ENCODE peak calls at places on chromosomes 5 and 9, in nine cellular contexts. F is tibial artery; Q is mesenteric fat pad; O is activated CD4-positive, alpha-beta T cell treated with anti-CD3 and anti-CD28 coated beads for 48 hours; H is aorta; P is effector memory CD4-positive, alpha-beta T cell; K is activated CD4-positive, CD25-positive, alpha-beta regulatory T cell; A is AG08396; L is naive thymus-derived CD8-positive, alpha-beta T cell. M is an unnamed sample.

GRCh38 chr5:58273705-58274104 is 186.2 kb downstream of the PLK2 start:
- DNase-seq in K (no peak), H (no peak), P (no peak), L (no peak), Q (no peak), A (no peak), O (no peak), F (no peak), M (no peak)

GRCh38 chr5:77129386-77129785 is 42.3 kb upstream of the ZBED3 start:
- DNase-seq in A (no peak), F (no peak), K (no peak), O (peak), P (no peak), L (no peak), Q (no peak), H (no peak), M (no peak)

GRCh38 chr9:133954862-133955529 is 37.1 kb downstream of the VAV2 start:
- DNase-seq in P (no peak), F (no peak), O (peak), A (no peak), H (peak), L (no peak), Q (no peak), K (no peak), M (no peak)

GRCh38 chr5:39943811-39944210 is 519.0 kb upstream of the DAB2 start:
- DNase-seq in K (no peak), O (no peak), Q (no peak), L (no peak), F (no peak), A (no peak), P (no peak), H (no peak), M (no peak)

GRCh38 chr5:172245823-172246222 is 37.7 kb downstream of the UBTD2 start:
- DNase-seq in P (no peak), H (no peak), K (no peak), L (no peak), O (no peak), Q (no peak), F (no peak), A (no peak), M (no peak)

GRCh38 chr9:114521846-114522245 is 16.6 kb upstream of the WHRN start:
- DNase-seq in O (no peak), K (no peak), A (no peak), L (no peak), Q (no peak), P (no peak), F (no peak), H (no peak), M (no peak)

GRCh38 chr5:59817536-59817935 is 76.0 kb downstream of the PDE4D start:
- DNase-seq in F (no peak), P (no peak), L (no peak), Q (no peak), H (no peak), O (no peak), A (no peak), K (no peak), M (no peak)

GRCh38 chr9:120944434-120945125 is 18.0 kb upstream of the TRAF1 start:
- DNase-seq in A (no peak), O (no peak), L (no peak), K (no peak), F (no peak), P (no peak), H (no peak), Q (no peak), M (no peak)

GRCh38 chr9:133726401-133727276 is 11.5 kb downstream of the SARDH start:
- DNase-seq in P (peak), H (peak), Q (peak), A (peak), L (peak), F (peak), O (peak), K (peak), M (no peak)

GRCh38 chr9:19913151-19913550 is 124.3 kb upstream of the SLC24A2 start:
- DNase-seq in Q (no peak), P (no peak), L (no peak), H (no peak), O (no peak), F (no peak), A (no peak), K (no peak), M (no peak)

GRCh38 chr9:15249042-15249818 is 57.8 kb downstream of the TTC39B start:
- DNase-seq in H (no peak), F (no peak), O (no peak), K (no peak), L (no peak), P (no peak), Q (no peak), A (peak), M (no peak)

GRCh38 chr5:144028058-144028457 is 142.4 kb downstream of the YIPF5 start:
- DNase-seq in O (no peak), P (no peak), L (no peak), F (no peak), K (no peak), A (no peak), H (no peak), Q (no peak), M (no peak)

GRCh38 chr9:136784997-136785361 is 6.2 kb upstream of the TMEM141 start:
- DNase-seq in Q (no peak), A (no peak), O (no peak), F (no peak), H (peak), P (no peak), L (no peak), K (no peak), M (no peak)

GRCh38 chr5:127094161-127094560 is 20.9 kb upstream of the C5orf63 start:
- DNase-seq in O (no peak), A (no peak), P (no peak), Q (no peak), F (no peak), L (no peak), H (no peak), K (no peak), M (no peak)

GRCh38 chr9:15349892-15350761 is 43.1 kb upstream of the TTC39B start:
- DNase-seq in O (peak), H (no peak), F (no peak), Q (no peak), A (no peak), L (no peak), P (no peak), K (no peak), M (no peak)

GRCh38 chr5:60271517-60271916 is 378.0 kb upstream of the PDE4D start:
- DNase-seq in K (no peak), F (no peak), P (no peak), O (no peak), A (no peak), H (no peak), L (no peak), Q (no peak), M (no peak)